ENCODE peak calls at places on chromosome 19, in six cellular contexts. R is pons; X is activated T-helper 1 cell treated with anti-CD3 and anti-CD28 coated beads, Interleukin-2, amount 50 U/mL, for 16 hours; O is astrocyte of the cerebellum; W is GM04504; Z is activated naive CD4-positive, alpha-beta T cell. J is an unnamed sample.

GRCh38 chr19:38321646-38322323 is 2.1 kb downstream of the KCNK6 start:
- DNase-seq in O (no peak), X (no peak), W (no peak), Z (no peak), R (no peak), J (no peak)

GRCh38 chr19:41219924-41220567 is 1.0 kb downstream of the AXL start:
- DNase-seq in O (no peak), X (no peak), R (no peak), W (no peak), Z (no peak), J (no peak)

GRCh38 chr19:6032381-6032780 is 54.4 kb upstream of the RANBP3 start:
- DNase-seq in R (no peak), X (no peak), Z (no peak), O (no peak), W (no peak), J (no peak)

GRCh38 chr19:6822311-6822670 is 49.8 kb downstream of the VAV1 start:
- DNase-seq in W (no peak), X (no peak), Z (no peak), O (no peak), R (no peak), J (no peak)

GRCh38 chr19:20250627-20251026 is 83.6 kb downstream of the ZNF486 start:
- DNase-seq in Z (no peak), W (no peak), R (no peak), O (no peak), X (no peak), J (no peak)

GRCh38 chr19:14577885-14578427 is 4.9 kb upstream of the CLEC17A start:
- DNase-seq in O (no peak), X (no peak), Z (no peak), W (no peak), R (no peak), J (no peak)

GRCh38 chr19:13150919-13151604 is 851 bp downstream of the IER2 start:
- DNase-seq in X (no peak), Z (no peak), O (no peak), R (peak), W (no peak), J (peak)

GRCh38 chr19:2424686-2425621 is 2.4 kb downstream of the TIMM13 start:
- DNase-seq in X (no peak), Z (no peak), O (no peak), R (no peak), W (peak), J (no peak)

GRCh38 chr19:50268046-50268445 is 61.1 kb downstream of the KCNC3 start:
- DNase-seq in X (no peak), R (no peak), Z (no peak), O (no peak), W (no peak), J (no peak)

GRCh38 chr19:8635422-8635821 is 5.0 kb downstream of the NFILZ start:
- DNase-seq in X (no peak), Z (no peak), O (no peak), W (no peak), R (no peak), J (no peak)

GRCh38 chr19:2428756-2429711 is 1.6 kb upstream of the TIMM13 start:
- DNase-seq in R (no peak), O (no peak), X (no peak), W (no peak), Z (no peak), J (peak)

GRCh38 chr19:39996218-39996810 is 546 bp upstream of the ZNF546 start:
- DNase-seq in X (peak), Z (no peak), R (no peak), O (peak), W (peak), J (peak)

GRCh38 chr19:7013678-7014077 is 7.6 kb downstream of the MBD3L2B start:
- DNase-seq in X (no peak), Z (no peak), W (no peak), O (no peak), R (peak), J (no peak)

GRCh38 chr19:35712910-35713845 is 4.6 kb upstream of the KMT2B start:
- DNase-seq in X (peak), W (no peak), O (no peak), R (no peak), Z (peak), J (no peak)

GRCh38 chr19:9445037-9445436 is 9.7 kb upstream of the ZNF266 start:
- DNase-seq in Z (no peak), W (no peak), R (no peak), X (no peak), O (no peak), J (no peak)

GRCh38 chr19:32675720-32676185 is at the start of gene RGS9BP:
- DNase-seq in X (peak), R (peak), Z (peak), O (no peak), W (peak), J (peak)

GRCh38 chr19:33468361-33469170 is 53.0 kb downstream of the PEPD start:
- DNase-seq in X (no peak), Z (no peak), R (no peak), O (peak), W (no peak), J (no peak)